ENCODE peak calls at places on chromosomes 13 and 19, in six cellular contexts. E is mammary epithelial cell, H is AG04450, S is HAP-1, A is heart left ventricle, O is esophagus squamous epithelium. W is an unnamed sample.

GRCh38 chr19:12574036-12574435 is 22.8 kb upstream of the ZNF564 start:
- DNase-seq in O (no peak), A (no peak), H (no peak), E (no peak), S (no peak), W (no peak)

GRCh38 chr13:20170931-20171330 is 10.1 kb upstream of the GJA3 start:
- DNase-seq in A (no peak), H (no peak), O (no peak), S (no peak), E (no peak), W (no peak)

GRCh38 chr13:44406617-44407016 is 33.0 kb downstream of the SERP2 start:
- DNase-seq in H (no peak), E (no peak), S (no peak), A (no peak), O (no peak), W (no peak)

GRCh38 chr19:2455481-2456300 is 1.1 kb downstream of the LMNB2 start:
- DNase-seq in A (peak; percentile 51), H (no peak), S (no peak), O (no peak), E (peak; percentile 27), W (no peak)

GRCh38 chr19:19140476-19140875 is 2.2 kb upstream of the TMEM161A start:
- DNase-seq in O (no peak), S (no peak), E (peak; percentile 26), A (no peak), H (no peak), W (no peak)

GRCh38 chr13:113804703-113805430 is 45.8 kb downstream of the TMEM255B start:
- DNase-seq in A (no peak), S (no peak), H (no peak), E (no peak), O (no peak), W (no peak)

GRCh38 chr13:67515895-67516294 is 285.8 kb upstream of the PCDH9 start:
- DNase-seq in O (no peak), S (no peak), A (no peak), E (no peak), H (peak; percentile 66), W (no peak)

GRCh38 chr19:52943884-52944643 is 18.6 kb downstream of the ZNF816 start:
- DNase-seq in S (no peak), H (no peak), E (peak; percentile 39), A (no peak), O (no peak), W (no peak)

GRCh38 chr13:109213714-109214113 is 572.7 kb downstream of the IRS2 start:
- DNase-seq in O (no peak), E (peak; percentile 40), H (no peak), S (no peak), A (no peak), W (no peak)

GRCh38 chr13:41065098-41065497 is 3.8 kb downstream of the WBP4 start:
- DNase-seq in O (no peak), A (no peak), E (no peak), H (peak; percentile 75), S (peak; percentile 93), W (no peak)

GRCh38 chr19:6087074-6087506 is 23.2 kb downstream of the RFX2 start:
- DNase-seq in A (peak; percentile 41), S (no peak), E (no peak), O (no peak), H (no peak), W (no peak)

GRCh38 chr13:30422056-30422914 is at the start of gene UBE2L5:
- DNase-seq in H (peak; percentile 38), O (peak; percentile 37), E (peak; percentile 73), S (peak; percentile 69), A (peak; percentile 85), W (no peak)

GRCh38 chr19:5125797-5126497 is 157.0 kb downstream of the KDM4B start:
- DNase-seq in S (no peak), O (no peak), A (no peak), E (no peak), H (no peak), W (peak; percentile 60)

GRCh38 chr13:102983496-102983895 is 82.7 kb downstream of the SLC10A2 start:
- DNase-seq in S (no peak), A (no peak), O (no peak), E (peak; percentile 61), H (no peak), W (no peak)

GRCh38 chr13:112961457-112962369 is 7.3 kb upstream of the MCF2L start:
- DNase-seq in S (no peak), E (no peak), O (no peak), A (no peak), H (no peak), W (no peak)

GRCh38 chr19:719081-719512 is 10.4 kb downstream of the PALM start:
- DNase-seq in A (peak; percentile 82), E (no peak), O (no peak), S (no peak), H (no peak), W (no peak)

GRCh38 chr19:49879243-49879960 is 1.9 kb downstream of the TBC1D17 start:
- DNase-seq in O (no peak), E (no peak), A (no peak), H (no peak), S (no peak), W (no peak)

GRCh38 chr19:959935-960502 is 24.1 kb upstream of the WDR18 start:
- DNase-seq in A (no peak), E (no peak), O (no peak), S (no peak), H (no peak), W (peak; percentile 74)

GRCh38 chr13:99046851-99047250 is 69.0 kb upstream of the DOCK9 start:
- DNase-seq in E (no peak), O (no peak), H (no peak), A (no peak), S (no peak), W (no peak)

GRCh38 chr13:21501709-21502108 is 42.6 kb upstream of the ZDHHC20 start:
- DNase-seq in S (no peak), O (no peak), A (no peak), E (no peak), H (no peak), W (no peak)

GRCh38 chr13:25232937-25233515 is 54.3 kb downstream of the MTMR6 start:
- DNase-seq in O (no peak), S (peak; percentile 72), E (peak; percentile 16), A (no peak), H (no peak), W (no peak)

GRCh38 chr19:12806242-12807131 is at the start of gene RNASEH2A:
- DNase-seq in H (peak; percentile 63), E (peak; percentile 87), S (peak; percentile 92), O (no peak), A (peak; percentile 94), W (peak; percentile 92)

GRCh38 chr19:2021453-2022140 is 6.1 kb upstream of the BTBD2 start:
- DNase-seq in O (no peak), E (no peak), H (no peak), A (no peak), S (no peak), W (no peak)

GRCh38 chr19:45600340-45600885 is 1.6 kb downstream of the GPR4 start:
- DNase-seq in O (no peak), H (no peak), E (no peak), A (no peak), S (no peak), W (no peak)

GRCh38 chr19:45595814-45596213 is 6.2 kb downstream of the GPR4 start:
- DNase-seq in H (no peak), A (peak; percentile 74), S (no peak), E (no peak), O (no peak), W (no peak)

GRCh38 chr19:45598267-45599011 is 3.6 kb downstream of the GPR4 start:
- DNase-seq in S (no peak), A (no peak), E (no peak), O (no peak), H (no peak), W (no peak)

GRCh38 chr19:45599286-45599685 is 2.7 kb downstream of the GPR4 start:
- DNase-seq in O (no peak), E (no peak), S (no peak), A (no peak), H (no peak), W (no peak)

GRCh38 chr19:45597425-45598111 is 4.4 kb downstream of the GPR4 start:
- DNase-seq in E (no peak), S (no peak), A (no peak), H (no peak), O (no peak), W (no peak)
- H3K27me3 ChIP-seq in E (peaks cover 18% of the 10 kb centered on the region), S (peaks cover 59% of the 10 kb centered on the region), A (peaks cover 43% of the 10 kb centered on the region), H (peaks cover 44% of the 10 kb centered on the region), O (peaks cover 19% of the 10 kb centered on the region), W (peaks cover 48% of the 10 kb centered on the region)

GRCh38 chr13:27824121-27824520 is 31.8 kb downstream of the GSX1 start:
- DNase-seq in E (no peak), H (no peak), A (no peak), S (no peak), O (no peak), W (no peak)

GRCh38 chr13:27822258-27822872 is 30.1 kb downstream of the GSX1 start:
- DNase-seq in E (peak; percentile 28), S (peak; percentile 56), H (no peak), A (no peak), O (no peak), W (no peak)

GRCh38 chr13:27821566-27821965 is 29.3 kb downstream of the GSX1 start:
- DNase-seq in O (no peak), A (no peak), H (no peak), S (peak; percentile 9), E (peak; percentile 27), W (peak; percentile 46)

GRCh38 chr13:27822873-27823311 is 30.6 kb downstream of the GSX1 start:
- DNase-seq in O (no peak), S (no peak), H (no peak), A (no peak), E (peak; percentile 30), W (no peak)

GRCh38 chr13:27820524-27821482 is 28.5 kb downstream of the GSX1 start:
- DNase-seq in A (no peak), O (no peak), S (no peak), E (peak; percentile 20), H (no peak), W (no peak)
- H3K27me3 ChIP-seq in A (peaks cover 67% of the 10 kb centered on the region), O (peaks cover 8% of the 10 kb centered on the region), S (peaks cover 9% of the 10 kb centered on the region), E (peaks cover 17% of the 10 kb centered on the region), H (peaks cover 33% of the 10 kb centered on the region), W (peaks cover 98% of the 10 kb centered on the region)

DNA sequence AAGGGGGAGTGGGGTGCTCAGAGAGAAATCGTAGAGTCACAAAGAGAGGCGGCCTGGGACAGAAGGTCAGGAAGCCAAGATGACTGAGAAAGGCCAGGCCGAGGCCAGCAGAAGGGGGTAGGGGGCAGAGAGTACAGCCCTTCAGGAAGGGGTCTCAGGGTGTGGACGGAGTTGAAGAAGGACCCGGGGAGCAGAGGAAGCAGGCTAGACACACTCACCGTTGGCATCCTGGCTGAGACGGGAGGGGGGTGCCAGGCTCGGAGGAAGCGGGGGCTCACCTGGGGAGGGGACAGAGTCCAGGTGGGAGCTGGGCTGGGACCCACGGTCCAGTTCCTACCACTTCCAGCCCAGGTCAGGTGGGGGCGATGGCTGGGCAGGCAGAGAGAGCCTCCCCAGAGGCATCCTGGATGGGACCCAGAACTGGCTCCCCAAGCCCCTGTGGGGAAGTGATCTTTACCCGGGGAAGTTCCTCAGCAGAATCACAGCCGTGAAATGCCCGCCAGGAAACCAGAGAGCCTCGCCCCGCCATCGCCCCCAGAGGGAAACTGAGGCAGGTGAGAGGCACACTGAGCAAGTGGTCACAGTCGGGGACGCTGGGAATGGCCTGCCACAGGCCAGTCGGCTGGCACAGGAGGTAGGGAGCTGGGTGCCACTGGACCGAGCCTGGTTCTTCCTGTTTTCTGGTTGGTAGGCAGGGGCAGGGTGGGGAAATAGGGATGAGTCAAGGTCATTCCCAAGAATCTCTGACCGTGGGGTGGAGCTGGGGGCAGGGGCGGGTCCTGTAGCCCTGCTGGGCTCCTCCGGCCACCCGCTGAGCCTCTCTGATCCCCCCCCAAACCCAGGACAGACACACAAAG is 1.3 kb downstream of the MATK start:
- DNase-seq in O (no peak), H (no peak), S (no peak), A (no peak), E (no peak), W (no peak)
- H3K27me3 ChIP-seq in O (no peaks in the 10 kb centered on the region), H (peaks cover 18% of the 10 kb centered on the region), S (no peaks in the 10 kb centered on the region), A (peaks cover 31% of the 10 kb centered on the region), E (peaks cover 4% of the 10 kb centered on the region), W (peaks cover 11% of the 10 kb centered on the region)

GRCh38 chr13:42545842-42546241 is 28.1 kb upstream of the TNFSF11 start:
- DNase-seq in E (no peak), H (no peak), A (no peak), O (no peak), S (no peak), W (no peak)
- H3K27me3 ChIP-seq in E (no peaks in the 10 kb centered on the region), H (peaks cover 12% of the 10 kb centered on the region), A (no peaks in the 10 kb centered on the region), O (no peaks in the 10 kb centered on the region), S (no peaks in the 10 kb centered on the region), W (no peaks in the 10 kb centered on the region)

W was measured in NT2/D1.